ENCODE peak calls at places on chromosomes 5 and 9, in six cellular contexts. One of them, this sample, is unnamed.

GRCh38 chr9:92598382-92598781 is 62.6 kb upstream of the ECM2 start:
- DNase-seq in left ventricle myocardium inferior: no peak
- DNase-seq in endodermal cell: no peak
- DNase-seq in AG20443: no peak
- DNase-seq in COR-L47: no peak
- DNase-seq in lung: no peak
- DNase-seq in this sample: no peak

GRCh38 chr5:170681013-170681433 is 102.5 kb upstream of the GABRP start:
- DNase-seq in left ventricle myocardium inferior: peak
- DNase-seq in endodermal cell: peak
- DNase-seq in AG20443: peak
- DNase-seq in COR-L47: peak
- DNase-seq in lung: peak
- DNase-seq in this sample: no peak

GRCh38 chr9:33748633-33749304 is 46.6 kb upstream of the PRSS3 start:
- DNase-seq in left ventricle myocardium inferior: no peak
- DNase-seq in endodermal cell: no peak
- DNase-seq in AG20443: no peak
- DNase-seq in COR-L47: no peak
- DNase-seq in lung: no peak
- DNase-seq in this sample: no peak

GRCh38 chr9:2018764-2019548 is 3.8 kb downstream of the SMARCA2 start:
- DNase-seq in left ventricle myocardium inferior: no peak
- DNase-seq in endodermal cell: no peak
- DNase-seq in AG20443: no peak
- DNase-seq in COR-L47: no peak
- DNase-seq in lung: no peak
- DNase-seq in this sample: no peak

GRCh38 chr9:306907-307306 is 92.2 kb downstream of the DOCK8 start:
- DNase-seq in left ventricle myocardium inferior: no peak
- DNase-seq in endodermal cell: peak
- DNase-seq in AG20443: no peak
- DNase-seq in COR-L47: no peak
- DNase-seq in lung: peak
- DNase-seq in this sample: no peak

GRCh38 chr5:169637856-169638190 is 748 bp downstream of the DOCK2 start:
- DNase-seq in left ventricle myocardium inferior: peak
- DNase-seq in endodermal cell: no peak
- DNase-seq in AG20443: no peak
- DNase-seq in COR-L47: no peak
- DNase-seq in lung: peak
- DNase-seq in this sample: no peak

GRCh38 chr5:81151546-81151945 is 81.6 kb upstream of the CKMT2 start:
- DNase-seq in left ventricle myocardium inferior: no peak
- DNase-seq in endodermal cell: no peak
- DNase-seq in AG20443: no peak
- DNase-seq in COR-L47: no peak
- DNase-seq in lung: no peak
- DNase-seq in this sample: no peak

GRCh38 chr5:119022017-119022745 is 33.8 kb upstream of the DTWD2 start:
- DNase-seq in left ventricle myocardium inferior: no peak
- DNase-seq in endodermal cell: no peak
- DNase-seq in AG20443: peak
- DNase-seq in COR-L47: peak
- DNase-seq in lung: no peak
- DNase-seq in this sample: no peak

GRCh38 chr5:132422720-132423442 is 53.4 kb downstream of the SLC22A5 start:
- DNase-seq in left ventricle myocardium inferior: peak
- DNase-seq in endodermal cell: peak
- DNase-seq in AG20443: no peak
- DNase-seq in COR-L47: no peak
- DNase-seq in lung: no peak
- DNase-seq in this sample: no peak

GRCh38 chr5:39520232-39520572 is 95.4 kb upstream of the DAB2 start:
- DNase-seq in left ventricle myocardium inferior: no peak
- DNase-seq in endodermal cell: no peak
- DNase-seq in AG20443: peak
- DNase-seq in COR-L47: no peak
- DNase-seq in lung: no peak
- DNase-seq in this sample: no peak

This sample was measured in NCI-H1694.